ENCODE peak calls at places on chromosomes 5 and 9, in five cellular contexts. C, P, S, W and R are unnamed samples.

GRCh38 chr5:120684213-120684612 is 220.1 kb downstream of the PRR16 start:
- DNase-seq in C (no peak), P (no peak), S (no peak), W (no peak), R (no peak)

GRCh38 chr9:90966475-90967150 is 165.0 kb downstream of the SYK start:
- DNase-seq in C (peak), P (no peak), S (no peak), W (no peak), R (no peak)

GRCh38 chr5:72448368-72448767 is 58.8 kb downstream of the ZNF366 start:
- DNase-seq in C (no peak), P (no peak), S (no peak), W (peak), R (no peak)

GRCh38 chr9:81250606-81251005 is 438.7 kb downstream of the TLE1 start:
- DNase-seq in C (no peak), P (no peak), S (no peak), W (no peak), R (no peak)

GRCh38 chr5:34652916-34653315 is 3.2 kb upstream of the RAI14 start:
- DNase-seq in C (no peak), P (no peak), S (no peak), W (no peak), R (no peak)

GRCh38 chr5:146620663-146621051 is 104.7 kb upstream of the GPR151 start:
- DNase-seq in C (no peak), P (no peak), S (no peak), W (peak), R (no peak)

GRCh38 chr5:17302590-17302989 is 85.2 kb downstream of the BASP1 start:
- DNase-seq in C (no peak), P (no peak), S (no peak), W (no peak), R (no peak)

GRCh38 chr5:91162534-91163381 is 220.4 kb downstream of the ARRDC3 start:
- DNase-seq in C (peak), P (peak), S (peak), W (no peak), R (no peak)

GRCh38 chr5:131776451-131776850 is 20.4 kb downstream of the FNIP1 start:
- DNase-seq in C (no peak), P (no peak), S (no peak), W (no peak), R (no peak)

GRCh38 chr9:92507005-92507404 is 24.7 kb upstream of the ASPN start:
- DNase-seq in C (no peak), P (no peak), S (no peak), W (no peak), R (no peak)

GRCh38 chr9:126366366-126367011 is 39.9 kb downstream of the MVB12B start:
- DNase-seq in C (no peak), P (no peak), S (no peak), W (no peak), R (no peak)

GRCh38 chr9:71626395-71626794 is 141.9 kb downstream of the CEMIP2 start:
- DNase-seq in C (no peak), P (no peak), S (no peak), W (no peak), R (no peak)

GRCh38 chr5:147613359-147613758 is 103.5 kb upstream of the DPYSL3 start:
- DNase-seq in C (no peak), P (no peak), S (no peak), W (no peak), R (no peak)

GRCh38 chr9:89179535-89179919 is 909 bp upstream of the SHC3 start:
- DNase-seq in C (no peak), P (no peak), S (peak), W (peak), R (no peak)
- TF ChIP-seq CTCF in C (no peak), P (no peak), S (no peak), W (no peak), R (no peak)

GRCh38 chr9:117043159-117043558 is 356.1 kb downstream of the TRIM32 start:
- DNase-seq in C (no peak), P (no peak), S (no peak), W (no peak), R (no peak)

GRCh38 chr9:117044241-117044640 is 357.1 kb downstream of the TRIM32 start:
- DNase-seq in C (no peak), P (no peak), S (no peak), W (peak), R (no peak)

GRCh38 chr9:117046666-117047327 is 359.7 kb downstream of the TRIM32 start:
- DNase-seq in C (no peak), P (no peak), S (no peak), W (no peak), R (no peak)
- TF ChIP-seq CTCF in C (no peak), P (no peak), S (no peak), W (peak), R (peak)

GRCh38 chr9:89596937-89597555 is 7.8 kb upstream of the GADD45G start:
- DNase-seq in C (no peak), P (no peak), S (no peak), W (no peak), R (no peak)

GRCh38 chr9:89600831-89601230 is 4.0 kb upstream of the GADD45G start:
- DNase-seq in C (no peak), P (no peak), S (no peak), W (no peak), R (no peak)

GRCh38 chr9:89595646-89596045 is 9.2 kb upstream of the GADD45G start:
- DNase-seq in C (no peak), P (no peak), S (no peak), W (no peak), R (no peak)

GRCh38 chr9:89598926-89599325 is 5.9 kb upstream of the GADD45G start:
- DNase-seq in C (no peak), P (no peak), S (no peak), W (no peak), R (no peak)

GRCh38 chr9:89597711-89598707 is 6.8 kb upstream of the GADD45G start:
- DNase-seq in C (peak), P (no peak), S (no peak), W (peak), R (no peak)
- TF ChIP-seq CTCF in C (peak), P (peak), S (peak), W (peak), R (peak)

DNA sequence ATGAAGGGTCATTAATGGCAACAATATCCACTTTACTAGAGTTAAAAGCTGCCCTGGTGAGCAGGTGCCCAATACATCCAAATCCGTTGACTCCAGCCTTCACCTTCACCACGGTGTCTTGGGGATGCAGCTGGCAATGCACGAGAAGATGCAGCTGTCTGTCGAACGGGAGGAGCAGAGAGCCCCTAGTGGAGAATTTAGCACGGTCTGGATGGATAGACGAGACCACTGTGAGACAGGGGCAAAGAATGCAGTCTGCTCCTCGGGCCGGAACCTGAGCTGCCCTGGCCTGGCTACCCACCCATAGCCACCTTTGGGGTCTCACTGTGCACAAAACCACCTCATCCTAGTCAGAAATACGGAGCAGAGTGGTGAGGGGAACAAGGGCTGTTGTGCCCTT is 35.1 kb downstream of the ADRA1B start:
- DNase-seq in C (no peak), P (no peak), S (no peak), W (no peak), R (no peak)
- TF ChIP-seq CTCF in C (peak), P (no peak), S (peak), W (peak), R (peak)

DNA sequence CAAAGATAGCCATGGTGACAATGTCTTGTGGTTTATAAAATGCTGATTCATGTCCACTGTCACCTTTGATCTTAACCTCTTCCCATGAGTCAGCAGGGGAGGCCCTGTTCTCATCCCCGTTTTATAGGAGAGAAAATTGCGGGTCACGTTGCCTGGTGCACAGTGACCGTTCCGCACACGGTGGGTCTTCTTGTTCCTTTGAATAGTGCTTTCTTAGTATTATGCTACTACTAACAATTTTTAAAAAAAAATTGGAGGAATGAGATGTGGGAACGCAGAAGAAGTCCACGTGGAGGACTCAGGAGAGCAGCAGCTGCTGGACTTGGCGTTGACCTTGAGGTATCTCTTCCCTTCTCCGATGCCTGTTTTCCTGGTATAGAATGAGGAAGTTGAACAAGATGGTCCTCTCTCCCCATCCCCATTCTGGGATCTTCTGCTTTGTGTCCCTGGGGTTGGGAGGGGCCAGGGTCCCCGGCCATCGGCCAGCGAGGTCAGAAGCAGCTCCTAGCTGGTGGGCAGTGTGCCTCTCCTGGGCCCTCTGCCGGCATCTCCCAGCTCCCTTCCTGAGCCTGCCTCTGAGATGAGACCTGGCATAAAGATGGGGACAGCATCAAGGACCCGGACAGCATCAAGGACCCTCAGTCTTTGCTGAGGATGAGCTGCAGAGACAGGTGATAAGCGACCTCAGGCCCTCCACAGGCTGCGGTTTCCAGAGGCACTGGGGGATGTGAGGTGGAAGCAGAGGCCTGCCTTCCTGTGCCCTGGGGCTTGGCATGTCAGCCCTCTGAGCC is 143.9 kb downstream of the C9orf50 start:
- DNase-seq in C (no peak), P (no peak), S (no peak), W (no peak), R (no peak)
- TF ChIP-seq CTCF in C (no peak), P (no peak), S (no peak), W (no peak), R (no peak)

GRCh38 chr5:148645527-148645926 is 8.8 kb downstream of the HTR4 start:
- DNase-seq in C (no peak), P (no peak), S (no peak), W (no peak), R (no peak)
- TF ChIP-seq CTCF in C (no peak), P (no peak), S (no peak), W (no peak), R (no peak)